ENCODE peak calls at places on chromosomes 7 and 10, in five cellular contexts. One of them, this sample, is unnamed.

GRCh38 chr7:134021861-134022260 is 105.3 kb upstream of the LRGUK start:
- DNase-seq in AG08396: no peak
- DNase-seq in Right ventricle myocardium inferior: no peak
- DNase-seq in stimulated activated CD8-positive, alpha-beta memory T cell treated with anti-CD3 and anti-CD28 coated beads, Interleukin-4, amount 100 ng/mL, for 1 hour: no peak
- DNase-seq in smooth muscle cell of the brain vasculature: no peak
- DNase-seq in this sample: no peak

GRCh38 chr7:116393654-116394053 is 105.9 kb upstream of the CAV2 start:
- DNase-seq in Right ventricle myocardium inferior: peak; percentile 70
- DNase-seq in AG08396: no peak
- DNase-seq in stimulated activated CD8-positive, alpha-beta memory T cell treated with anti-CD3 and anti-CD28 coated beads, Interleukin-4, amount 100 ng/mL, for 1 hour: no peak
- DNase-seq in smooth muscle cell of the brain vasculature: no peak
- DNase-seq in this sample: no peak

GRCh38 chr7:93307131-93307660 is 75.0 kb downstream of the VPS50 start:
- DNase-seq in AG08396: peak; percentile 43
- DNase-seq in smooth muscle cell of the brain vasculature: no peak
- DNase-seq in Right ventricle myocardium inferior: no peak
- DNase-seq in stimulated activated CD8-positive, alpha-beta memory T cell treated with anti-CD3 and anti-CD28 coated beads, Interleukin-4, amount 100 ng/mL, for 1 hour: no peak
- DNase-seq in this sample: peak; percentile 46

GRCh38 chr10:17348111-17349008 is 106.0 kb downstream of the ST8SIA6 start:
- DNase-seq in Right ventricle myocardium inferior: no peak
- DNase-seq in stimulated activated CD8-positive, alpha-beta memory T cell treated with anti-CD3 and anti-CD28 coated beads, Interleukin-4, amount 100 ng/mL, for 1 hour: no peak
- DNase-seq in smooth muscle cell of the brain vasculature: peak; percentile 26
- DNase-seq in AG08396: peak; percentile 81
- DNase-seq in this sample: peak; percentile 90

GRCh38 chr10:122492955-122493597 is 31.7 kb downstream of the HTRA1 start:
- DNase-seq in AG08396: no peak
- DNase-seq in stimulated activated CD8-positive, alpha-beta memory T cell treated with anti-CD3 and anti-CD28 coated beads, Interleukin-4, amount 100 ng/mL, for 1 hour: no peak
- DNase-seq in smooth muscle cell of the brain vasculature: no peak
- DNase-seq in Right ventricle myocardium inferior: no peak
- DNase-seq in this sample: peak; percentile 70

GRCh38 chr7:143396625-143397556 is 11.8 kb downstream of the EPHA1 start:
- DNase-seq in smooth muscle cell of the brain vasculature: no peak
- DNase-seq in AG08396: peak; percentile 87
- DNase-seq in stimulated activated CD8-positive, alpha-beta memory T cell treated with anti-CD3 and anti-CD28 coated beads, Interleukin-4, amount 100 ng/mL, for 1 hour: no peak
- DNase-seq in Right ventricle myocardium inferior: peak; percentile 78
- DNase-seq in this sample: peak; percentile 53

GRCh38 chr10:43231523-43232078 is 35.3 kb downstream of the RASGEF1A start:
- DNase-seq in stimulated activated CD8-positive, alpha-beta memory T cell treated with anti-CD3 and anti-CD28 coated beads, Interleukin-4, amount 100 ng/mL, for 1 hour: no peak
- DNase-seq in Right ventricle myocardium inferior: peak; percentile 67
- DNase-seq in AG08396: no peak
- DNase-seq in smooth muscle cell of the brain vasculature: no peak
- DNase-seq in this sample: no peak

GRCh38 chr7:127648986-127649385 is 3.0 kb upstream of the SND1 start:
- DNase-seq in Right ventricle myocardium inferior: no peak
- DNase-seq in AG08396: no peak
- DNase-seq in smooth muscle cell of the brain vasculature: no peak
- DNase-seq in stimulated activated CD8-positive, alpha-beta memory T cell treated with anti-CD3 and anti-CD28 coated beads, Interleukin-4, amount 100 ng/mL, for 1 hour: no peak
- DNase-seq in this sample: no peak

GRCh38 chr10:21099291-21099800 is 202.2 kb upstream of the NEBL start:
- DNase-seq in smooth muscle cell of the brain vasculature: no peak
- DNase-seq in Right ventricle myocardium inferior: no peak
- DNase-seq in stimulated activated CD8-positive, alpha-beta memory T cell treated with anti-CD3 and anti-CD28 coated beads, Interleukin-4, amount 100 ng/mL, for 1 hour: no peak
- DNase-seq in AG08396: no peak
- DNase-seq in this sample: no peak

GRCh38 chr10:92291610-92291859 is 568 bp downstream of the MARCHF5 start:
- DNase-seq in AG08396: no peak
- DNase-seq in smooth muscle cell of the brain vasculature: no peak
- DNase-seq in Right ventricle myocardium inferior: no peak
- DNase-seq in stimulated activated CD8-positive, alpha-beta memory T cell treated with anti-CD3 and anti-CD28 coated beads, Interleukin-4, amount 100 ng/mL, for 1 hour: no peak
- DNase-seq in this sample: no peak

GRCh38 chr10:63718006-63718405 is 196.8 kb downstream of the REEP3 start:
- DNase-seq in AG08396: no peak
- DNase-seq in stimulated activated CD8-positive, alpha-beta memory T cell treated with anti-CD3 and anti-CD28 coated beads, Interleukin-4, amount 100 ng/mL, for 1 hour: no peak
- DNase-seq in smooth muscle cell of the brain vasculature: no peak
- DNase-seq in Right ventricle myocardium inferior: no peak
- DNase-seq in this sample: no peak

GRCh38 chr10:99280472-99280871 is 44.8 kb upstream of the HPSE2 start:
- DNase-seq in smooth muscle cell of the brain vasculature: no peak
- DNase-seq in AG08396: no peak
- DNase-seq in stimulated activated CD8-positive, alpha-beta memory T cell treated with anti-CD3 and anti-CD28 coated beads, Interleukin-4, amount 100 ng/mL, for 1 hour: no peak
- DNase-seq in Right ventricle myocardium inferior: no peak
- DNase-seq in this sample: no peak

GRCh38 chr10:84097787-84098353 is 41.4 kb upstream of the GHITM start:
- DNase-seq in stimulated activated CD8-positive, alpha-beta memory T cell treated with anti-CD3 and anti-CD28 coated beads, Interleukin-4, amount 100 ng/mL, for 1 hour: no peak
- DNase-seq in Right ventricle myocardium inferior: no peak
- DNase-seq in smooth muscle cell of the brain vasculature: no peak
- DNase-seq in AG08396: peak; percentile 11
- DNase-seq in this sample: peak; percentile 19